ENCODE peak calls at places on chromosomes 3 and 15, in six cellular contexts. One of them, this sample, is unnamed. For H3K9me3, the result is how much of the 10 kb centered on the place peaks cover.

GRCh38 chr3:51709004-51709420 is 2.1 kb downstream of the GRM2 start:
- DNase-seq in heart left ventricle: no peak
- DNase-seq in stomach: no peak
- DNase-seq in IMR-90: no peak
- DNase-seq in tibial nerve: no peak
- DNase-seq in A549: no peak
- DNase-seq in this sample: no peak

GRCh38 chr3:188266581-188267274 is 112.8 kb downstream of the LPP start:
- DNase-seq in IMR-90: peak
- DNase-seq in A549: no peak
- DNase-seq in tibial nerve: peak
- DNase-seq in heart left ventricle: peak
- DNase-seq in stomach: peak
- DNase-seq in this sample: peak

GRCh38 chr3:41101231-41101630 is 98.1 kb upstream of the CTNNB1 start:
- DNase-seq in tibial nerve: no peak
- DNase-seq in stomach: no peak
- DNase-seq in A549: no peak
- DNase-seq in heart left ventricle: no peak
- DNase-seq in IMR-90: no peak
- DNase-seq in this sample: no peak

GRCh38 chr3:128995737-128996136 is 1.9 kb upstream of the CFAP92 start:
- DNase-seq in IMR-90: no peak
- DNase-seq in tibial nerve: no peak
- DNase-seq in stomach: no peak
- DNase-seq in heart left ventricle: no peak
- DNase-seq in A549: no peak
- DNase-seq in this sample: no peak

GRCh38 chr15:42137461-42138261 is 18.8 kb downstream of the PLA2G4F start:
- DNase-seq in heart left ventricle: no peak
- DNase-seq in A549: peak
- DNase-seq in stomach: peak
- DNase-seq in tibial nerve: no peak
- DNase-seq in IMR-90: peak
- DNase-seq in this sample: no peak

GRCh38 chr15:98823012-98823458 is 174.7 kb downstream of the IGF1R start:
- DNase-seq in IMR-90: peak
- DNase-seq in heart left ventricle: no peak
- DNase-seq in A549: peak
- DNase-seq in tibial nerve: no peak
- DNase-seq in stomach: no peak
- DNase-seq in this sample: no peak

GRCh38 chr15:67820992-67821783 is 4.1 kb upstream of the SKOR1 start:
- DNase-seq in IMR-90: peak
- DNase-seq in heart left ventricle: peak
- DNase-seq in A549: no peak
- DNase-seq in tibial nerve: no peak
- DNase-seq in stomach: peak
- DNase-seq in this sample: no peak

GRCh38 chr3:181326637-181327223 is 337.2 kb upstream of the DNAJC19 start:
- DNase-seq in stomach: no peak
- DNase-seq in heart left ventricle: no peak
- DNase-seq in IMR-90: no peak
- DNase-seq in tibial nerve: no peak
- DNase-seq in A549: peak
- DNase-seq in this sample: no peak

GRCh38 chr15:76337739-76338554 is 1.4 kb downstream of the ISL2 start:
- DNase-seq in stomach: no peak
- DNase-seq in heart left ventricle: no peak
- DNase-seq in tibial nerve: no peak
- DNase-seq in A549: no peak
- DNase-seq in IMR-90: no peak
- DNase-seq in this sample: no peak

GRCh38 chr3:11724615-11725339 is 81.1 kb upstream of the VGLL4 start:
- DNase-seq in tibial nerve: no peak
- DNase-seq in A549: no peak
- DNase-seq in stomach: no peak
- DNase-seq in IMR-90: no peak
- DNase-seq in heart left ventricle: no peak
- DNase-seq in this sample: no peak

GRCh38 chr15:64912379-64912778 is 677 bp downstream of the ANKDD1A start:
- DNase-seq in stomach: no peak
- DNase-seq in A549: no peak
- DNase-seq in IMR-90: no peak
- DNase-seq in heart left ventricle: no peak
- DNase-seq in tibial nerve: no peak
- DNase-seq in this sample: no peak

DNA sequence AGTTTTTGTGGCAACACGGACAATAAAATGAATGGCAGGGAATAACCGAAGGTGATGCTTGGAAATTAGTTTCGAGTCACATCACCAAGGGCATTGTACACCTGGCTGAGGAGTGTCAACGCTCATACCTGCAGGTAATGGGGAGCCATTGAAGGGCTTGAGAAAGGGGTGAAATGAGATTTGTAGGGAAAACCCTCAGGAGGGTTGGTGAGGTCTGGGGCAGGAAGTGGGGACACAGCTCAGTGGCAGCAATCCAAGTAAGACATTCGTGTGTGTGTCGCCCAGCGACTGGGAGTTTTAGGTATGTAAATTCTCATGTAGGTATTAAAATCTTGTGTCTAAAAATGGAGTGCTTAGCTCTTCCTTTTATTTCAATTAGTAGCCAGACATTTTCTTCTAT is 14.3 kb downstream of the PARP14 start:
- DNase-seq in IMR-90: no peak
- DNase-seq in stomach: no peak
- DNase-seq in heart left ventricle: no peak
- DNase-seq in A549: no peak
- DNase-seq in tibial nerve: no peak
- DNase-seq in this sample: no peak
- TF ChIP-seq POLR2A in IMR-90: no peak
- TF ChIP-seq POLR2A in stomach: no peak
- TF ChIP-seq POLR2A in heart left ventricle: no peak
- TF ChIP-seq POLR2A in A549: no peak
- TF ChIP-seq POLR2A in tibial nerve: no peak
- TF ChIP-seq POLR2A in this sample: no peak

GRCh38 chr15:21262851-21263400 is 177.4 kb downstream of the POTEB3 start:
- DNase-seq in stomach: no peak
- DNase-seq in A549: peak
- DNase-seq in heart left ventricle: no peak
- DNase-seq in tibial nerve: no peak
- DNase-seq in IMR-90: no peak
- DNase-seq in this sample: no peak
- H3K9me3 ChIP-seq in stomach: under half
- H3K9me3 ChIP-seq in A549: under half
- H3K9me3 ChIP-seq in heart left ventricle: under half
- H3K9me3 ChIP-seq in tibial nerve: under half
- H3K9me3 ChIP-seq in IMR-90: under half
- H3K9me3 ChIP-seq in this sample: under half

GRCh38 chr3:16140116-16140893 is 34.2 kb upstream of the GALNT15 start:
- DNase-seq in A549: no peak
- DNase-seq in stomach: no peak
- DNase-seq in heart left ventricle: no peak
- DNase-seq in tibial nerve: peak
- DNase-seq in IMR-90: peak
- DNase-seq in this sample: peak
- TF ChIP-seq POLR2A in A549: no peak
- TF ChIP-seq POLR2A in stomach: no peak
- TF ChIP-seq POLR2A in heart left ventricle: no peak
- TF ChIP-seq POLR2A in tibial nerve: no peak
- TF ChIP-seq POLR2A in IMR-90: no peak
- TF ChIP-seq POLR2A in this sample: no peak

GRCh38 chr3:6362406-6362805 is 498.5 kb upstream of the GRM7 start:
- DNase-seq in tibial nerve: no peak
- DNase-seq in A549: no peak
- DNase-seq in stomach: no peak
- DNase-seq in IMR-90: no peak
- DNase-seq in heart left ventricle: no peak
- DNase-seq in this sample: no peak

DNA sequence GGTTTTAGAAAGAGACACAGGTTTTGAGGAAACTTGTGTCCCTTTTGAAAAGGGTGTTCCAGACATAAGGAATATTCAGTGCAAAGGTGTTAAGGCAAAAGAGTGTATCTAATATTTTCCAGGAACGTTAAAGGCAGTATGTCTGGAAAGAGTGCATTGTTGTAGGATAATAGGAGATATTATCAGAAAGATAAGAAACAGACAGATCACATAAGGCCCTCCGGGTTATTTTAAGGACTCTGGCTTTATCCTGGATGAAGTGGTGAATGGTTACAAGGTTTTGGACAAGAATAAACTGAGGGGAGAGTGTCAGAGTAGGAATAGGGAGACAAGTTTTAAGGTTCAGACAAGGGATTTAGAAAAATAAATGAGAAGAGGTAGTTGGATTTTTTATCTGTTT is 493.7 kb upstream of the GRM7 start:
- DNase-seq in stomach: no peak
- DNase-seq in tibial nerve: no peak
- DNase-seq in A549: no peak
- DNase-seq in IMR-90: no peak
- DNase-seq in heart left ventricle: no peak
- DNase-seq in this sample: no peak
- H3K9me3 ChIP-seq in stomach: under half
- H3K9me3 ChIP-seq in tibial nerve: under half
- H3K9me3 ChIP-seq in A549: under half
- H3K9me3 ChIP-seq in IMR-90: under half
- H3K9me3 ChIP-seq in heart left ventricle: under half
- H3K9me3 ChIP-seq in this sample: under half

GRCh38 chr3:194487289-194488006 is 646 bp upstream of the ATP13A3 start:
- DNase-seq in tibial nerve: no peak
- DNase-seq in stomach: peak
- DNase-seq in heart left ventricle: peak
- DNase-seq in A549: no peak
- DNase-seq in IMR-90: no peak
- DNase-seq in this sample: no peak
- TF ChIP-seq POLR2A in tibial nerve: no peak
- TF ChIP-seq POLR2A in stomach: no peak
- TF ChIP-seq POLR2A in heart left ventricle: no peak
- TF ChIP-seq POLR2A in A549: no peak
- TF ChIP-seq POLR2A in IMR-90: no peak
- TF ChIP-seq POLR2A in this sample: no peak

DNA sequence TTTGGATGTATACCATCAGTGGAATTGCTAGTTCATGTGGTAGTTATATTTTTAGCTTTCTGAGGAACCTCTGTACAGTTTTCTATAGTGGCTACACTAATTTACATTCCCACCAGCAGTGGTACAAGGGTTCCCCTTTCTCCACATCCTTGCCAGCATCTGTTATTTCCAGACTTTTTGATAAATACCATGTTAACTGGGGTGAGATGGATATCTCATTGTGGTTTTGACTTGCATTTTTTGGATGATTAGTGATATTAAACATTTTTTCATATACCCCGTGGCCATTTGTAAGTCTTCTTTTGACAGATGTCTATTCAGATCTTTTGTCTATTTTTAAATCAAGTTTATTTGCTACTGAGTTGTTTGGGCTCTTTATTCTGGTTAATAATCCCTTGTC is 455.6 kb upstream of the RARB start:
- DNase-seq in tibial nerve: no peak
- DNase-seq in heart left ventricle: no peak
- DNase-seq in IMR-90: no peak
- DNase-seq in stomach: no peak
- DNase-seq in A549: no peak
- DNase-seq in this sample: no peak
- H3K9me3 ChIP-seq in tibial nerve: under half
- H3K9me3 ChIP-seq in heart left ventricle: under half
- H3K9me3 ChIP-seq in IMR-90: under half
- H3K9me3 ChIP-seq in stomach: under half
- H3K9me3 ChIP-seq in A549: under half
- H3K9me3 ChIP-seq in this sample: under half

This sample was measured in gastrocnemius medialis.